ENCODE peak calls at places on chromosomes 11 and 22, in ten cellular contexts. One of them, this sample, is unnamed. For H3K27me3, the result is how much of the 10 kb centered on the place peaks cover.

GRCh38 chr22:46538816-46539163 is 1.4 kb upstream of the CELSR1 start:
- DNase-seq in psoas muscle: no peak
- DNase-seq in tibial artery: no peak
- DNase-seq in HepG2: no peak
- DNase-seq in ovary: no peak
- DNase-seq in brain microvascular endothelial cell: peak
- DNase-seq in BJ: no peak
- DNase-seq in tibial nerve: no peak
- DNase-seq in CD4-positive, alpha-beta T cell: no peak
- DNase-seq in upper lobe of right lung: peak
- DNase-seq in this sample: no peak

GRCh38 chr11:42465613-42466012 is 846.2 kb upstream of the API5 start:
- DNase-seq in psoas muscle: no peak
- DNase-seq in tibial artery: no peak
- DNase-seq in HepG2: no peak
- DNase-seq in ovary: no peak
- DNase-seq in brain microvascular endothelial cell: no peak
- DNase-seq in BJ: no peak
- DNase-seq in tibial nerve: no peak
- DNase-seq in CD4-positive, alpha-beta T cell: no peak
- DNase-seq in upper lobe of right lung: no peak
- DNase-seq in this sample: no peak

GRCh38 chr11:15826826-15827225 is 529.5 kb downstream of the SOX6 start:
- DNase-seq in psoas muscle: peak
- DNase-seq in tibial artery: no peak
- DNase-seq in HepG2: no peak
- DNase-seq in ovary: peak
- DNase-seq in brain microvascular endothelial cell: peak
- DNase-seq in BJ: no peak
- DNase-seq in tibial nerve: no peak
- DNase-seq in CD4-positive, alpha-beta T cell: no peak
- DNase-seq in upper lobe of right lung: peak
- DNase-seq in this sample: peak

GRCh38 chr11:17629113-17629512 is 82.1 kb downstream of the OTOG start:
- DNase-seq in psoas muscle: no peak
- DNase-seq in tibial artery: no peak
- DNase-seq in HepG2: no peak
- DNase-seq in ovary: no peak
- DNase-seq in brain microvascular endothelial cell: no peak
- DNase-seq in BJ: no peak
- DNase-seq in tibial nerve: no peak
- DNase-seq in CD4-positive, alpha-beta T cell: no peak
- DNase-seq in upper lobe of right lung: no peak
- DNase-seq in this sample: no peak

GRCh38 chr11:119318240-119319135 is 1.6 kb upstream of the MCAM start:
- DNase-seq in psoas muscle: no peak
- DNase-seq in tibial artery: no peak
- DNase-seq in HepG2: peak
- DNase-seq in ovary: no peak
- DNase-seq in brain microvascular endothelial cell: peak
- DNase-seq in BJ: no peak
- DNase-seq in tibial nerve: no peak
- DNase-seq in CD4-positive, alpha-beta T cell: no peak
- DNase-seq in upper lobe of right lung: no peak
- DNase-seq in this sample: no peak

GRCh38 chr11:27699242-27699925 is 871 bp downstream of the BDNF start:
- DNase-seq in psoas muscle: no peak
- DNase-seq in tibial artery: no peak
- DNase-seq in HepG2: no peak
- DNase-seq in ovary: no peak
- DNase-seq in brain microvascular endothelial cell: no peak
- DNase-seq in BJ: no peak
- DNase-seq in tibial nerve: no peak
- DNase-seq in CD4-positive, alpha-beta T cell: no peak
- DNase-seq in upper lobe of right lung: peak
- DNase-seq in this sample: no peak

GRCh38 chr11:109963101-109963500 is 130.1 kb upstream of the ZC3H12C start:
- DNase-seq in psoas muscle: no peak
- DNase-seq in tibial artery: no peak
- DNase-seq in HepG2: no peak
- DNase-seq in ovary: no peak
- DNase-seq in brain microvascular endothelial cell: no peak
- DNase-seq in BJ: no peak
- DNase-seq in tibial nerve: no peak
- DNase-seq in CD4-positive, alpha-beta T cell: no peak
- DNase-seq in upper lobe of right lung: no peak
- DNase-seq in this sample: no peak

GRCh38 chr11:86787018-86787417 is 13.3 kb upstream of the PRSS23 start:
- DNase-seq in psoas muscle: no peak
- DNase-seq in tibial artery: no peak
- DNase-seq in HepG2: no peak
- DNase-seq in ovary: no peak
- DNase-seq in brain microvascular endothelial cell: no peak
- DNase-seq in BJ: no peak
- DNase-seq in tibial nerve: no peak
- DNase-seq in CD4-positive, alpha-beta T cell: no peak
- DNase-seq in upper lobe of right lung: no peak
- DNase-seq in this sample: no peak

GRCh38 chr22:31337178-31337577 is 9.0 kb downstream of the PATZ1 start:
- DNase-seq in psoas muscle: no peak
- DNase-seq in tibial artery: no peak
- DNase-seq in HepG2: no peak
- DNase-seq in ovary: no peak
- DNase-seq in brain microvascular endothelial cell: no peak
- DNase-seq in BJ: no peak
- DNase-seq in tibial nerve: no peak
- DNase-seq in CD4-positive, alpha-beta T cell: no peak
- DNase-seq in upper lobe of right lung: no peak
- DNase-seq in this sample: no peak

GRCh38 chr22:38139901-38140300 is 29.4 kb upstream of the BAIAP2L2 start:
- DNase-seq in psoas muscle: no peak
- DNase-seq in tibial artery: no peak
- DNase-seq in HepG2: no peak
- DNase-seq in ovary: no peak
- DNase-seq in brain microvascular endothelial cell: no peak
- DNase-seq in BJ: no peak
- DNase-seq in tibial nerve: no peak
- DNase-seq in CD4-positive, alpha-beta T cell: no peak
- DNase-seq in upper lobe of right lung: peak
- DNase-seq in this sample: no peak

GRCh38 chr22:39723899-39724351 is 153.4 kb downstream of the CACNA1I start:
- DNase-seq in psoas muscle: no peak
- DNase-seq in tibial artery: no peak
- DNase-seq in HepG2: peak
- DNase-seq in ovary: no peak
- DNase-seq in brain microvascular endothelial cell: peak
- DNase-seq in BJ: no peak
- DNase-seq in tibial nerve: no peak
- DNase-seq in CD4-positive, alpha-beta T cell: peak
- DNase-seq in upper lobe of right lung: peak
- DNase-seq in this sample: no peak

GRCh38 chr22:23306438-23306921 is 126.2 kb downstream of the BCR start:
- DNase-seq in psoas muscle: no peak
- DNase-seq in tibial artery: peak
- DNase-seq in HepG2: no peak
- DNase-seq in ovary: peak
- DNase-seq in brain microvascular endothelial cell: peak
- DNase-seq in BJ: no peak
- DNase-seq in tibial nerve: no peak
- DNase-seq in CD4-positive, alpha-beta T cell: no peak
- DNase-seq in upper lobe of right lung: peak
- DNase-seq in this sample: peak

GRCh38 chr11:17575431-17576425 is 28.7 kb downstream of the OTOG start:
- DNase-seq in psoas muscle: no peak
- DNase-seq in tibial artery: no peak
- DNase-seq in HepG2: no peak
- DNase-seq in ovary: no peak
- DNase-seq in brain microvascular endothelial cell: no peak
- DNase-seq in BJ: no peak
- DNase-seq in tibial nerve: no peak
- DNase-seq in CD4-positive, alpha-beta T cell: no peak
- DNase-seq in upper lobe of right lung: no peak
- DNase-seq in this sample: no peak

GRCh38 chr11:92765965-92766371 is 203.5 kb upstream of the MTNR1B start:
- DNase-seq in psoas muscle: peak
- DNase-seq in tibial artery: peak
- DNase-seq in HepG2: no peak
- DNase-seq in ovary: no peak
- DNase-seq in brain microvascular endothelial cell: peak
- DNase-seq in BJ: no peak
- DNase-seq in tibial nerve: no peak
- DNase-seq in CD4-positive, alpha-beta T cell: no peak
- DNase-seq in upper lobe of right lung: no peak
- DNase-seq in this sample: no peak

GRCh38 chr11:132980721-132981120 is 551.6 kb downstream of the OPCML start:
- DNase-seq in psoas muscle: no peak
- DNase-seq in tibial artery: no peak
- DNase-seq in HepG2: no peak
- DNase-seq in ovary: no peak
- DNase-seq in brain microvascular endothelial cell: no peak
- DNase-seq in BJ: no peak
- DNase-seq in tibial nerve: no peak
- DNase-seq in CD4-positive, alpha-beta T cell: no peak
- DNase-seq in upper lobe of right lung: no peak
- DNase-seq in this sample: no peak

GRCh38 chr22:47094861-47095330 is 332.4 kb downstream of the TBC1D22A start:
- DNase-seq in psoas muscle: no peak
- DNase-seq in tibial artery: no peak
- DNase-seq in HepG2: no peak
- DNase-seq in ovary: no peak
- DNase-seq in brain microvascular endothelial cell: peak
- DNase-seq in BJ: no peak
- DNase-seq in tibial nerve: no peak
- DNase-seq in CD4-positive, alpha-beta T cell: no peak
- DNase-seq in upper lobe of right lung: no peak
- DNase-seq in this sample: no peak

GRCh38 chr11:107018274-107018901 is at the start of gene GUCY1A2:
- DNase-seq in psoas muscle: peak
- DNase-seq in tibial artery: no peak
- DNase-seq in HepG2: no peak
- DNase-seq in ovary: no peak
- DNase-seq in brain microvascular endothelial cell: no peak
- DNase-seq in BJ: no peak
- DNase-seq in tibial nerve: no peak
- DNase-seq in CD4-positive, alpha-beta T cell: no peak
- DNase-seq in upper lobe of right lung: no peak
- DNase-seq in this sample: peak

GRCh38 chr22:46111645-46112306 is 38.5 kb upstream of the PPARA start:
- DNase-seq in psoas muscle: peak
- DNase-seq in tibial artery: no peak
- DNase-seq in HepG2: no peak
- DNase-seq in ovary: no peak
- DNase-seq in brain microvascular endothelial cell: no peak
- DNase-seq in BJ: no peak
- DNase-seq in tibial nerve: no peak
- DNase-seq in CD4-positive, alpha-beta T cell: no peak
- DNase-seq in upper lobe of right lung: no peak
- DNase-seq in this sample: no peak

GRCh38 chr11:113563766-113564165 is 88.6 kb upstream of the DRD2 start:
- DNase-seq in psoas muscle: no peak
- DNase-seq in tibial artery: no peak
- DNase-seq in HepG2: no peak
- DNase-seq in ovary: no peak
- DNase-seq in brain microvascular endothelial cell: no peak
- DNase-seq in BJ: no peak
- DNase-seq in tibial nerve: no peak
- DNase-seq in CD4-positive, alpha-beta T cell: no peak
- DNase-seq in upper lobe of right lung: no peak
- DNase-seq in this sample: no peak
- TF ChIP-seq CTCF in psoas muscle: no peak
- TF ChIP-seq CTCF in tibial artery: no peak
- TF ChIP-seq CTCF in HepG2: no peak
- TF ChIP-seq CTCF in ovary: no peak
- TF ChIP-seq CTCF in brain microvascular endothelial cell: no peak
- TF ChIP-seq CTCF in BJ: no peak
- TF ChIP-seq CTCF in tibial nerve: no peak
- TF ChIP-seq CTCF in CD4-positive, alpha-beta T cell: no peak
- TF ChIP-seq CTCF in upper lobe of right lung: no peak
- TF ChIP-seq CTCF in this sample: no peak

GRCh38 chr11:116535120-116535519 is 237.7 kb downstream of the BUD13 start:
- DNase-seq in psoas muscle: no peak
- DNase-seq in tibial artery: no peak
- DNase-seq in HepG2: no peak
- DNase-seq in ovary: no peak
- DNase-seq in brain microvascular endothelial cell: no peak
- DNase-seq in BJ: no peak
- DNase-seq in tibial nerve: no peak
- DNase-seq in CD4-positive, alpha-beta T cell: no peak
- DNase-seq in upper lobe of right lung: no peak
- DNase-seq in this sample: no peak
- H3K27me3 ChIP-seq in psoas muscle: under half
- H3K27me3 ChIP-seq in tibial artery: under half
- H3K27me3 ChIP-seq in HepG2: under half
- H3K27me3 ChIP-seq in ovary: under half
- H3K27me3 ChIP-seq in brain microvascular endothelial cell: under half
- H3K27me3 ChIP-seq in BJ: under half
- H3K27me3 ChIP-seq in tibial nerve: under half
- H3K27me3 ChIP-seq in CD4-positive, alpha-beta T cell: under half
- H3K27me3 ChIP-seq in upper lobe of right lung: under half
- H3K27me3 ChIP-seq in this sample: under half

GRCh38 chr11:45079943-45080719 is 66.3 kb upstream of the PRDM11 start:
- DNase-seq in psoas muscle: no peak
- DNase-seq in tibial artery: no peak
- DNase-seq in HepG2: no peak
- DNase-seq in ovary: no peak
- DNase-seq in brain microvascular endothelial cell: no peak
- DNase-seq in BJ: no peak
- DNase-seq in tibial nerve: no peak
- DNase-seq in CD4-positive, alpha-beta T cell: peak
- DNase-seq in upper lobe of right lung: no peak
- DNase-seq in this sample: no peak
- TF ChIP-seq CTCF in psoas muscle: no peak
- TF ChIP-seq CTCF in tibial artery: no peak
- TF ChIP-seq CTCF in HepG2: no peak
- TF ChIP-seq CTCF in ovary: no peak
- TF ChIP-seq CTCF in brain microvascular endothelial cell: no peak
- TF ChIP-seq CTCF in BJ: no peak
- TF ChIP-seq CTCF in tibial nerve: no peak
- TF ChIP-seq CTCF in CD4-positive, alpha-beta T cell: no peak
- TF ChIP-seq CTCF in upper lobe of right lung: no peak
- TF ChIP-seq CTCF in this sample: no peak

DNA sequence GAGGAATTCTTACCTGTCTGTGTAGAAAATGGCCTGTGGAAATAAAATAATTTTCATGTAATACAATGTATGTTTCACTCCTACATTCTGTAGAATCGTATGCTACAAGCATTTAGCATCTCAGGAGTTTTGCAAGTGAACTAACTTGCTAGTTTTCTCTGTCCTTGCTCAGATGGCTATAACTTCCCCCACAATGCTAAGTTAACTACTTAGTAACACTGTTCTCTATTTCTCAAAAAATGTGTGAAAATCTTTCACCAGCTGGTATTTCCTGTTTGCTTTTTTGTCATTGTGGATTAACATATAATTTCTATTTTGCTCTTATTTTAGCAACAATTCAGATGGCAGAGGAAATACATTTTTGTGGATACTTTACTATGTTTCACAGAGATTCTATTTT is 4.4 kb downstream of the OR4S2 start:
- DNase-seq in psoas muscle: no peak
- DNase-seq in tibial artery: no peak
- DNase-seq in HepG2: no peak
- DNase-seq in ovary: no peak
- DNase-seq in brain microvascular endothelial cell: no peak
- DNase-seq in BJ: no peak
- DNase-seq in tibial nerve: no peak
- DNase-seq in CD4-positive, alpha-beta T cell: no peak
- DNase-seq in upper lobe of right lung: no peak
- DNase-seq in this sample: no peak
- H3K27me3 ChIP-seq in psoas muscle: under half
- H3K27me3 ChIP-seq in tibial artery: under half
- H3K27me3 ChIP-seq in HepG2: under half
- H3K27me3 ChIP-seq in ovary: under half
- H3K27me3 ChIP-seq in brain microvascular endothelial cell: under half
- H3K27me3 ChIP-seq in BJ: under half
- H3K27me3 ChIP-seq in tibial nerve: under half
- H3K27me3 ChIP-seq in CD4-positive, alpha-beta T cell: under half
- H3K27me3 ChIP-seq in upper lobe of right lung: under half
- H3K27me3 ChIP-seq in this sample: under half

This sample was measured in left lung.